ENCODE peak calls at places on chromosomes 2 and 18, in four cellular contexts. Y is spleen, M is suprapubic skin, P is IMR-90. G is an unnamed sample. For H3K4me1, the result is how much of the 10 kb centered on the place peaks cover.

GRCh38 chr2:127463155-127463991 is 45.1 kb downstream of the PROC start:
- DNase-seq in P (no peak), M (no peak), Y (no peak), G (no peak)

GRCh38 chr2:235494716-235495372 is 1.0 kb downstream of the AGAP1 start:
- DNase-seq in Y (no peak), M (no peak), P (peak), G (peak)

GRCh38 chr2:106095478-106096392 is 98.4 kb downstream of the UXS1 start:
- DNase-seq in Y (peak), P (no peak), M (no peak), G (no peak)

GRCh38 chr2:203909946-203910476 is 26.6 kb upstream of the ICOS start:
- DNase-seq in M (no peak), Y (no peak), P (no peak), G (no peak)

GRCh38 chr2:46803911-46804670 is 111.5 kb downstream of the MCFD2 start:
- DNase-seq in P (peak), Y (no peak), M (no peak), G (no peak)

GRCh38 chr18:7158201-7158600 is 40.6 kb upstream of the LAMA1 start:
- DNase-seq in P (peak), Y (no peak), M (no peak), G (no peak)

GRCh38 chr2:231118122-231118942 is 6.5 kb downstream of the HTR2B start:
- DNase-seq in P (no peak), Y (no peak), M (no peak), G (no peak)

GRCh38 chr2:37570773-37571570 is 100.5 kb downstream of the CDC42EP3 start:
- DNase-seq in Y (no peak), P (peak), M (no peak), G (no peak)

GRCh38 chr2:162890690-162891311 is 52.2 kb upstream of the KCNH7 start:
- DNase-seq in Y (no peak), M (no peak), P (peak), G (no peak)

GRCh38 chr2:177478029-177478428 is 85.5 kb downstream of the AGPS start:
- DNase-seq in P (no peak), M (no peak), Y (no peak), G (no peak)

GRCh38 chr2:88590998-88591613 is 36.2 kb downstream of the EIF2AK3 start:
- DNase-seq in M (no peak), P (peak), Y (no peak), G (peak)

GRCh38 chr2:208820289-208820688 is 413.7 kb downstream of the PTH2R start:
- DNase-seq in Y (no peak), P (no peak), M (no peak), G (no peak)
- TF ChIP-seq CTCF in Y (no peak), P (no peak), M (no peak), G (no peak)

DNA sequence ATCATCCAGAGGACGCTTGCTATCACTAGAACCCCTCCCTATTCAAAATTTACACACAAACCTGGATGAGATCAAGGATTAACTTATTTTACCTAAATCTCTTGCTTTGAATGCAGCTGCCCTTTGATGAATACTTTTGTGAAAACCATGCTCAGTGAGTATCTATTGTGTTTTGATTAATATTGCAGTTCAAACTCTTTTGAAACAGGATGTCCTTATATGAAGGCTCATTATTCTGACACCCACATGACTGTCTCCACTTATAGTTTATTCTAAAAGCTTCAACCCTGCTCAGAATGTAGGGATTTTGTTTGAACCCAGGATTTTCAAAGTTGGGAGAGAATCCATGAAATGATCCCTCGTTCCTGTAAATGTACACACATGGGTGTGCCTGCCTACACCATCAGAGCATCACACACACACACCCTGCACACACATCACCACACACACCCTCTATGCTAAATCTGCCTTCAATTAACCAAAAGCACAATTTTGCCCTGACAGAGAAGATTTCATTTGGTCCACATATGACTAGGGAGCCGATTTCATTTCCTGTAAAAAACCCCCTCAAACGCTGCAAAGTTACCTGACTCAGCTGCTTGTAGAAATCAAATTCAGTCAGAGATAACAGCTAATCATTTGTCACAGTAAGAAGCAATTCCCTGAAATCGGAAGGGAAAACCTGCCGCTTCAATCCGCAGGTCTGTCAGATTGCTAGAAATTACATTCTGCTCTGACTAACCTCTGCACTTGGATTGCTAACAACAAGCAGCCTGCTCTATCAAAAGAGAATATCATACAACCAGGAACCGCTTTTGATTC is 65.2 kb downstream of the ZEB2 start:
- DNase-seq in Y (no peak), P (peak), M (no peak), G (no peak)
- H3K4me1 ChIP-seq in Y (half or more), P (under half), M (half or more), G (under half)

GRCh38 chr2:223950448-223951347 is 5.6 kb upstream of the WDFY1 start:
- DNase-seq in P (no peak), M (no peak), Y (no peak), G (no peak)
- TF ChIP-seq POLR2A in P (no peak), M (no peak), Y (no peak), G (no peak)

GRCh38 chr2:158530829-158531228 is 74.1 kb downstream of the PKP4 start:
- DNase-seq in M (no peak), Y (no peak), P (no peak), G (no peak)
- TF ChIP-seq CTCF in M (no peak), Y (no peak), P (no peak), G (no peak)

DNA sequence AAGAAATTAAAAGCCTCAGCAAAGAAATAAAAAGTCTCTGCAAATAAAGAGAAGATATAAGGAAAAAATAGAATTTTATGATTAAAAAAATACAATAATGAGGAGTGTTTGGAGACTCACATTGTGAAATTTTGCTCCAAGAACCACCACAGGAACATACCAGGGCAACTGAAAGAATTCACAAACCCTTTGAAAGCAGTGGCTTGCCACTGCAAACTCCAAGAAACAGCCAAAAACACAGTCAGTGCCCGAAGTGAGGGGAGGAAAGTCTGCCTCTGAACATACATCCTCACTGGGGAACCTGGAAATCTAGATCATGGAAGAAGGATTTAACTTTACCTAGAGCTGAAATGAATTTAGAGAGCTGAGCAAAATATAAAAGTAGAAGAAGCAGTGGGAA is 33.1 kb downstream of the EVA1A start:
- DNase-seq in Y (no peak), P (no peak), M (no peak), G (no peak)
- H3K4me1 ChIP-seq in Y (under half), P (under half), M (under half), G (under half)

GRCh38 chr2:161424992-161425391 is 8.9 kb downstream of the TBR1 start:
- DNase-seq in P (no peak), M (no peak), Y (no peak), G (no peak)

GRCh38 chr2:161424179-161424763 is 8.2 kb downstream of the TBR1 start:
- DNase-seq in M (no peak), Y (no peak), P (no peak), G (no peak)

GRCh38 chr2:161420406-161421025 is 4.4 kb downstream of the TBR1 start:
- DNase-seq in P (no peak), M (no peak), Y (no peak), G (no peak)

GRCh38 chr2:161423351-161424178 is 7.5 kb downstream of the TBR1 start:
- DNase-seq in Y (no peak), P (no peak), M (no peak), G (no peak)

GRCh38 chr2:161422812-161423211 is 6.7 kb downstream of the TBR1 start:
- DNase-seq in M (no peak), Y (no peak), P (no peak), G (no peak)
- TF ChIP-seq POLR2A in M (no peak), Y (no peak), P (no peak), G (no peak)

G was measured in uterus.